ENCODE peak calls at places on chromosomes 5 and 9, in ten cellular contexts. One of them, this sample, is unnamed.

GRCh38 chr5:96427823-96428222 is 5.2 kb downstream of the PCSK1 start:
- DNase-seq in prostate gland: no peak
- DNase-seq in esophagus squamous epithelium: no peak
- DNase-seq in adrenal gland: no peak
- DNase-seq in breast epithelium: no peak
- DNase-seq in heart left ventricle: no peak
- DNase-seq in HCT116: no peak
- DNase-seq in tibial nerve: no peak
- DNase-seq in IMR-90: peak; percentile 15
- DNase-seq in A549: no peak
- DNase-seq in this sample: no peak

GRCh38 chr5:123367739-123368138 is 55.5 kb downstream of the CEP120 start:
- DNase-seq in HCT116: no peak
- DNase-seq in A549: no peak
- DNase-seq in prostate gland: no peak
- DNase-seq in esophagus squamous epithelium: no peak
- DNase-seq in adrenal gland: no peak
- DNase-seq in breast epithelium: no peak
- DNase-seq in tibial nerve: no peak
- DNase-seq in IMR-90: peak; percentile 32
- DNase-seq in heart left ventricle: no peak
- DNase-seq in this sample: no peak

GRCh38 chr9:94824913-94825619 is 98.6 kb downstream of the AOPEP start:
- DNase-seq in IMR-90: no peak
- DNase-seq in A549: no peak
- DNase-seq in heart left ventricle: no peak
- DNase-seq in prostate gland: no peak
- DNase-seq in adrenal gland: no peak
- DNase-seq in tibial nerve: no peak
- DNase-seq in esophagus squamous epithelium: no peak
- DNase-seq in HCT116: no peak
- DNase-seq in breast epithelium: no peak
- DNase-seq in this sample: no peak

GRCh38 chr9:35871514-35871913 is 1.3 kb upstream of the OR13J1 start:
- DNase-seq in esophagus squamous epithelium: no peak
- DNase-seq in adrenal gland: no peak
- DNase-seq in breast epithelium: peak; percentile 71
- DNase-seq in A549: no peak
- DNase-seq in heart left ventricle: no peak
- DNase-seq in IMR-90: no peak
- DNase-seq in HCT116: no peak
- DNase-seq in tibial nerve: no peak
- DNase-seq in prostate gland: peak; percentile 38
- DNase-seq in this sample: no peak

GRCh38 chr5:60700347-60700815 is 415 bp upstream of the DEPDC1B start:
- DNase-seq in adrenal gland: no peak
- DNase-seq in A549: no peak
- DNase-seq in tibial nerve: no peak
- DNase-seq in IMR-90: no peak
- DNase-seq in esophagus squamous epithelium: no peak
- DNase-seq in prostate gland: peak; percentile 9
- DNase-seq in heart left ventricle: no peak
- DNase-seq in HCT116: no peak
- DNase-seq in breast epithelium: no peak
- DNase-seq in this sample: no peak

GRCh38 chr5:50849554-50849953 is 183.1 kb downstream of the PARP8 start:
- DNase-seq in breast epithelium: no peak
- DNase-seq in heart left ventricle: no peak
- DNase-seq in prostate gland: no peak
- DNase-seq in A549: no peak
- DNase-seq in IMR-90: no peak
- DNase-seq in adrenal gland: no peak
- DNase-seq in tibial nerve: no peak
- DNase-seq in HCT116: no peak
- DNase-seq in esophagus squamous epithelium: no peak
- DNase-seq in this sample: no peak

GRCh38 chr5:180173875-180174586 is 35.0 kb downstream of the RASGEF1C start:
- DNase-seq in IMR-90: peak; percentile 90
- DNase-seq in esophagus squamous epithelium: no peak
- DNase-seq in A549: no peak
- DNase-seq in prostate gland: no peak
- DNase-seq in tibial nerve: no peak
- DNase-seq in breast epithelium: peak; percentile 9
- DNase-seq in heart left ventricle: no peak
- DNase-seq in HCT116: no peak
- DNase-seq in adrenal gland: no peak
- DNase-seq in this sample: no peak

GRCh38 chr5:173726848-173727557 is 110.6 kb upstream of the BOD1 start:
- DNase-seq in IMR-90: no peak
- DNase-seq in tibial nerve: no peak
- DNase-seq in heart left ventricle: no peak
- DNase-seq in breast epithelium: no peak
- DNase-seq in HCT116: no peak
- DNase-seq in prostate gland: no peak
- DNase-seq in esophagus squamous epithelium: no peak
- DNase-seq in A549: no peak
- DNase-seq in adrenal gland: no peak
- DNase-seq in this sample: no peak

DNA sequence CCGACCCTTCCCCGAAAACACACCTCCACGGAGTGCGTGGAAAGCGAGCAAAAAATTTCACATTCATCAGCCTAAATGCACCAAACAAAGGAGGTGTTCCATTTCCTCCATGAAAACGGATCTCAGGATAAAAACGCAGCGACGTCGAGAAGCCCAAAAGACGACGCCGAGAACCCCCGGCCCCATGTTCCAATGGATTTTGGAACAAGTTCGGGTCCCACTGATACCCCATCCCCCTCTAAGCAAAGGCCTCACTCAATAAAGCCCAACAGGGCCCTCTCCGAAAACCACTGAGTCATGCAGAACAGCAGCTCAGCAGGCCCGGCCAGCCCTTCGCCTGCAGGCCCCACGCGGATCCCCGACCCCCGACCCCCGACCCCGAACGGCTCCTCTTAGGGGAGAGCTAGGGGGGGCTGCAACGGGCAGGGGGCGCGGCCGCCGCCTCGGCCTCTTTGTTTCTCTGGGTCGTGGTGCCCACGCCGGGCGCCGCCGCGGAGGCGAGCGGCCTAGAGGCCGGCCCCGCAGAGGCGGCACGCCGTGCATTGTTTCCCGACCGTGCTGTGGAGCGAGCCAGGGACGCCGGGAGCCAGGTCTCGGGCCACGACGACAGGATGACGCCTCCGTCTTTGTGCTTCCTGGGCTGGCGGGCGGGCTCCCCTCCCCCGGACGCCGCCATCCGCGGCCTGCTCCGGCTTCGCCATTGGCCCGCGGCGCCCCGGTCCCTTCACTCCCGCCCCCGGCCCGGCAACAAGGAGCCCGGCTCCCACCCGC is 915 bp downstream of the ZFAND5 start:
- DNase-seq in IMR-90: peak; percentile 61
- DNase-seq in breast epithelium: peak; percentile 42
- DNase-seq in adrenal gland: peak; percentile 61
- DNase-seq in A549: no peak
- DNase-seq in tibial nerve: peak; percentile 41
- DNase-seq in esophagus squamous epithelium: peak; percentile 15
- DNase-seq in heart left ventricle: peak; percentile 87
- DNase-seq in HCT116: no peak
- DNase-seq in prostate gland: peak; percentile 42
- DNase-seq in this sample: peak; percentile 79
- TF ChIP-seq POLR2A in IMR-90: no peak
- TF ChIP-seq POLR2A in breast epithelium: no peak
- TF ChIP-seq POLR2A in adrenal gland: no peak
- TF ChIP-seq POLR2A in A549: no peak
- TF ChIP-seq POLR2A in tibial nerve: no peak
- TF ChIP-seq POLR2A in esophagus squamous epithelium: no peak
- TF ChIP-seq POLR2A in heart left ventricle: no peak
- TF ChIP-seq POLR2A in HCT116: no peak
- TF ChIP-seq POLR2A in prostate gland: no peak
- TF ChIP-seq POLR2A in this sample: no peak

DNA sequence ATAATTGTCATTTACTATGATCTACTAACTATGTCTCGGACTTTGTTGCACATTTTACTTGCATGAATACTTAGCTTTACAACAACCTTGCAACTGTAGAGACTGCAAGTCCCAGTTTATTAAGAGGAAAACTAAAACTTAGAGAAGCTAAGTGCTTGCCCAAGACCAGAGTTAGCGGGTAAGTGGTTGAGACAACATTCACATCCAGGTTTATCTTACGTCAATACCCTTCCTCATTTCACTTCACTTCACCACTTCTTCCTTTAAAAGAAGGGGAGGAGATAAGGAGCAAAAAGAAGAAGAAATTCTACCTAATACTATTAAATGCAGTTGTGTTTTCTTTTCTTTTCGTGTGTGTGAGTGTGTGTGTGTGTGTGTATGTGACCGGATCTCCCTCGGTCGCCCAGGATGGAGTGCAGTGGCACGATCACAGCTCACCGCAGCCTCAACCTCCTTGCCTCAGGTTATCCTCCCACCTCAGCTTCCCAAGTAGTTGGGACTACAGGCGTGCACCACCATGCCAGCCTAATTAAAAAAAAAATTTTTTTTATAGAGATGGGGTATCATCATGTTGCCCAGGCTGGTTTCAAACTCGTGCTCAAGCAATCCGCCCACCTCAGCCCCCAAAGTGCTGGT is 37.4 kb downstream of the MEGF9 start:
- DNase-seq in prostate gland: no peak
- DNase-seq in HCT116: no peak
- DNase-seq in heart left ventricle: no peak
- DNase-seq in breast epithelium: no peak
- DNase-seq in IMR-90: no peak
- DNase-seq in esophagus squamous epithelium: no peak
- DNase-seq in adrenal gland: no peak
- DNase-seq in tibial nerve: no peak
- DNase-seq in A549: no peak
- DNase-seq in this sample: no peak
- H3K4me3 ChIP-seq in prostate gland: no peak overlapping the region
- H3K4me3 ChIP-seq in HCT116: no peak overlapping the region
- H3K4me3 ChIP-seq in heart left ventricle: no peak overlapping the region
- H3K4me3 ChIP-seq in breast epithelium: no peak overlapping the region
- H3K4me3 ChIP-seq in IMR-90: no peak overlapping the region
- H3K4me3 ChIP-seq in esophagus squamous epithelium: no peak overlapping the region
- H3K4me3 ChIP-seq in adrenal gland: no peak overlapping the region
- H3K4me3 ChIP-seq in tibial nerve: no peak overlapping the region
- H3K4me3 ChIP-seq in A549: no peak overlapping the region
- H3K4me3 ChIP-seq in this sample: no peak overlapping the region

DNA sequence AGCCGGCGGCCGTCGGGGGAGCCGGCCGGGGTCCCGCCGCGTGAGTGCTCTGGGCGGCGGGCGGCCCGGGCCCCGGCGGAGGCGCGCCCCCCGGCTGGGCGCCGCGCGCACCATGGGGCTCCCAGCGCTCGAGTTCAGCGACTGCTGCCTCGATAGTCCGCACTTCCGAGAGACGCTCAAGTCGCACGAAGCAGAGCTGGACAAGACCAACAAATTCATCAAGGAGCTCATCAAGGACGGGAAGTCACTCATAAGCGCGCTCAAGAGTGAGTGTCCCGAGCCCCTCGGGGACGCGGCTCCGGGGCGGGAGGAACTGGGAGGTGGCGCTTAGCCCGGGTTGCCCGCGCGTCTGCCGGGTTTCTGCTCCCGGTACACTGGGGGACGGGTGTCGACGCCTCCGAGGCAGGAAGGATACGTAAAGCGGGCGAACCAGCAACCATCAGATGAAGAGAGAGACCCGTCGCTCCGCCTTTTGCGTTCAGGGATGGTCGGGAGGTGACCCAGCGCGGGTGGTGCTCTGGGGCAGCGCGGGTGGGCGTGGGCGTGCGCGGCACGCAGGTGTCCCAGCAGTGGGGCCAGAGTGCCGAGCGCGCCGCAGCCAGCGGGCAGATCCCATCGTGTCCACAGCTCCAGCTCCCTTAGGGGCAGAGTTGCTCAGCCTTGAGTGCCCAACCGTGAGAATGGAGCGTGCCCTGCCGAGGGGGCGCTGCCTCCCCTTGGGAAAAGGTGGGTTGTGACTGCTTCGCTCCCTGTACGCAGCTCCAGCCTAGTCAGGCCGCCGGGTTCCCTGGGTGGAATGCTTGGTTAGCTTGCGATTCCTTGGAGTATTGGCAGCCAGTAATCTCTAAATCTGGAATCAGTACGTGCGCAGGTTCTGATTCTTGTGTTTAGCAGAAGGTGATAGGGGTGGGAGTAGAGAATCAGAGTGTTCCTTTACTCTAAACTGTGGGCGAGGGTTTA is 753 bp downstream of the ARHGAP26 start:
- DNase-seq in HCT116: no peak
- DNase-seq in prostate gland: peak; percentile 45
- DNase-seq in tibial nerve: peak; percentile 19
- DNase-seq in A549: peak; percentile 33
- DNase-seq in breast epithelium: peak; percentile 65
- DNase-seq in esophagus squamous epithelium: no peak
- DNase-seq in IMR-90: no peak
- DNase-seq in adrenal gland: peak; percentile 52
- DNase-seq in heart left ventricle: peak; percentile 82
- DNase-seq in this sample: peak; percentile 69
- TF ChIP-seq CTCF in HCT116: peak; percentile 27
- TF ChIP-seq CTCF in prostate gland: no peak
- TF ChIP-seq CTCF in tibial nerve: no peak
- TF ChIP-seq CTCF in A549: peak; percentile 33
- TF ChIP-seq CTCF in breast epithelium: no peak
- TF ChIP-seq CTCF in esophagus squamous epithelium: no peak
- TF ChIP-seq CTCF in IMR-90: peak; percentile 15
- TF ChIP-seq CTCF in adrenal gland: no peak
- TF ChIP-seq CTCF in heart left ventricle: no peak
- TF ChIP-seq CTCF in this sample: no peak

GRCh38 chr9:89843591-89843990 is 238.8 kb downstream of the GADD45G start:
- DNase-seq in adrenal gland: no peak
- DNase-seq in IMR-90: no peak
- DNase-seq in esophagus squamous epithelium: no peak
- DNase-seq in heart left ventricle: no peak
- DNase-seq in prostate gland: no peak
- DNase-seq in HCT116: no peak
- DNase-seq in A549: no peak
- DNase-seq in tibial nerve: no peak
- DNase-seq in breast epithelium: no peak
- DNase-seq in this sample: no peak

GRCh38 chr9:89843074-89843473 is 238.3 kb downstream of the GADD45G start:
- DNase-seq in heart left ventricle: no peak
- DNase-seq in IMR-90: no peak
- DNase-seq in A549: no peak
- DNase-seq in tibial nerve: no peak
- DNase-seq in breast epithelium: no peak
- DNase-seq in prostate gland: no peak
- DNase-seq in adrenal gland: no peak
- DNase-seq in esophagus squamous epithelium: no peak
- DNase-seq in HCT116: no peak
- DNase-seq in this sample: no peak

GRCh38 chr9:89844075-89844474 is 239.3 kb downstream of the GADD45G start:
- DNase-seq in IMR-90: no peak
- DNase-seq in HCT116: no peak
- DNase-seq in tibial nerve: no peak
- DNase-seq in esophagus squamous epithelium: no peak
- DNase-seq in A549: no peak
- DNase-seq in breast epithelium: no peak
- DNase-seq in adrenal gland: no peak
- DNase-seq in heart left ventricle: no peak
- DNase-seq in prostate gland: no peak
- DNase-seq in this sample: no peak

GRCh38 chr9:89841456-89841855 is 236.6 kb downstream of the GADD45G start:
- DNase-seq in A549: no peak
- DNase-seq in esophagus squamous epithelium: no peak
- DNase-seq in heart left ventricle: no peak
- DNase-seq in IMR-90: no peak
- DNase-seq in prostate gland: no peak
- DNase-seq in tibial nerve: no peak
- DNase-seq in HCT116: no peak
- DNase-seq in breast epithelium: no peak
- DNase-seq in adrenal gland: no peak
- DNase-seq in this sample: no peak

DNA sequence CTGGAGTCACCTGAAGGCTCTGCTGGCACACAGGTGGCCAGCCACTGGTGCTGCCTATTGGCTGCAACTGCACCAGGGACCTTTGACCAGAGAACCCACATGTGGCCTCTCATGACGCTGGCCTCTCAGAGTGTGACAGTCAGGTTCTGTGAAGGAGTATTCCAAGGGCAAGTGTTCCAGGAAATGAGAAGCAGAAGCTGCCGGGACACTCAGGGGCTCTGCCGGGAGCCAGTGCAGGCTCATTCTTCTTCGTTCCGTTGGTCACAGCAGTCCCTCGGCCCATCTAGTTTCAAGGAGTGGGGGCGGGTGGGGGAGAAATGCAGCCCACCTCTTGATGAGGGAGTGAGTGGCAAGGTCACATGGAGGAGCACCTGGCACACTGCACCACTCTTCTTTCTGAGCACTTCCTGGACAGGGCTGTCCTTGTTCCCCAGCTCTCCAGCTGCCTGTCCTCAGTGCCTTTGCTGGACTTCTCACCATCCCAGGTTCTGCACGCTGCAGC is 237.5 kb downstream of the GADD45G start:
- DNase-seq in adrenal gland: no peak
- DNase-seq in heart left ventricle: no peak
- DNase-seq in tibial nerve: no peak
- DNase-seq in esophagus squamous epithelium: no peak
- DNase-seq in breast epithelium: no peak
- DNase-seq in A549: no peak
- DNase-seq in prostate gland: no peak
- DNase-seq in IMR-90: no peak
- DNase-seq in HCT116: no peak
- DNase-seq in this sample: peak; percentile 69
- TF ChIP-seq POLR2A in adrenal gland: no peak
- TF ChIP-seq POLR2A in heart left ventricle: no peak
- TF ChIP-seq POLR2A in tibial nerve: no peak
- TF ChIP-seq POLR2A in esophagus squamous epithelium: no peak
- TF ChIP-seq POLR2A in breast epithelium: no peak
- TF ChIP-seq POLR2A in A549: no peak
- TF ChIP-seq POLR2A in prostate gland: no peak
- TF ChIP-seq POLR2A in IMR-90: no peak
- TF ChIP-seq POLR2A in HCT116: no peak
- TF ChIP-seq POLR2A in this sample: peak; percentile 40